ENCODE peak calls at places on chromosomes 3 and 15, in nine cellular contexts. S, G, B, M, W, F, L, N and H are unnamed samples.

GRCh38 chr3:174495928-174496327 is 363.2 kb upstream of the NAALADL2 start:
- DNase-seq in F (no peak), B (no peak), M (no peak), N (peak; percentile 13), G (no peak), S (no peak), L (no peak), W (no peak), H (no peak)

GRCh38 chr3:117434881-117435412 is 725.4 kb downstream of the TUSC7 start:
- DNase-seq in S (no peak), B (no peak), L (no peak), N (no peak), M (no peak), W (no peak), F (no peak), G (no peak), H (no peak)

GRCh38 chr3:106575029-106575428 is 706.2 kb upstream of the CBLB start:
- DNase-seq in N (no peak), S (no peak), G (no peak), B (no peak), M (no peak), W (no peak), L (no peak), F (no peak), H (no peak)

GRCh38 chr3:166634091-166634746 is 745.9 kb downstream of the ZBBX start:
- DNase-seq in W (no peak), B (no peak), N (no peak), L (no peak), G (no peak), S (no peak), F (no peak), M (no peak), H (no peak)

GRCh38 chr3:162103808-162104207 is 607.2 kb downstream of the OTOL1 start:
- DNase-seq in M (peak; percentile 52), S (no peak), F (no peak), W (no peak), G (no peak), B (no peak), N (no peak), L (no peak), H (no peak)

GRCh38 chr15:41870689-41871081 is 23.2 kb downstream of the SPTBN5 start:
- DNase-seq in B (peak; percentile 52), L (peak; percentile 60), F (peak; percentile 43), G (no peak), M (no peak), N (no peak), S (peak; percentile 58), W (no peak), H (no peak)

GRCh38 chr3:16841906-16842709 is 42.6 kb upstream of the PLCL2 start:
- DNase-seq in G (no peak), M (peak; percentile 83), L (no peak), B (peak; percentile 64), W (peak; percentile 47), F (no peak), S (peak; percentile 67), N (no peak), H (no peak)

GRCh38 chr15:67828379-67828968 is 3.2 kb downstream of the SKOR1 start:
- DNase-seq in N (no peak), F (no peak), B (no peak), L (no peak), W (no peak), M (no peak), S (no peak), G (no peak), H (no peak)

GRCh38 chr15:55685292-55685691 is 57.7 kb downstream of the PRTG start:
- DNase-seq in F (peak; percentile 21), L (no peak), N (peak; percentile 54), G (no peak), W (peak; percentile 40), S (no peak), M (no peak), B (no peak), H (no peak)

GRCh38 chr15:93173369-93173768 is 84.4 kb upstream of the RGMA start:
- DNase-seq in S (no peak), L (no peak), W (no peak), B (no peak), N (peak; percentile 59), F (no peak), G (no peak), M (peak; percentile 18), H (no peak)

GRCh38 chr3:141680620-141681389 is 57.3 kb upstream of the RNF7 start:
- DNase-seq in L (no peak), W (no peak), S (no peak), G (no peak), N (peak; percentile 57), M (no peak), B (no peak), F (peak; percentile 28), H (no peak)

GRCh38 chr15:73464602-73465001 is 21.6 kb downstream of the REC114 start:
- DNase-seq in L (peak; percentile 2), N (no peak), B (no peak), G (no peak), W (no peak), S (no peak), M (no peak), F (no peak), H (no peak)

GRCh38 chr3:156382458-156383346 is 172.2 kb downstream of the SSR3 start:
- DNase-seq in S (peak; percentile 13), N (no peak), L (peak; percentile 17), W (peak; percentile 62), F (peak; percentile 24), G (peak; percentile 52), M (peak; percentile 73), B (no peak), H (no peak)
- TF ChIP-seq CTCF in S (no peak), N (peak; percentile 38), L (peak; percentile 82), W (peak; percentile 67), F (peak; percentile 57), G (peak; percentile 77), M (peak; percentile 94), B (peak; percentile 32), H (peak; percentile 49)

GRCh38 chr15:29091666-29092065 is 178.0 kb downstream of the NSMCE3 start:
- DNase-seq in B (no peak), N (no peak), L (no peak), G (no peak), W (no peak), M (no peak), S (no peak), F (no peak), H (no peak)

GRCh38 chr15:29089731-29090616 is 179.6 kb downstream of the NSMCE3 start:
- DNase-seq in F (peak; percentile 8), N (no peak), B (no peak), S (no peak), L (no peak), W (no peak), M (no peak), G (no peak), H (no peak)

GRCh38 chr15:29088666-29089065 is 181.0 kb downstream of the NSMCE3 start:
- DNase-seq in B (no peak), F (no peak), N (no peak), M (no peak), G (no peak), S (no peak), L (no peak), W (no peak), H (no peak)

GRCh38 chr15:29092376-29093064 is 177.1 kb downstream of the NSMCE3 start:
- DNase-seq in L (no peak), S (no peak), B (no peak), F (no peak), N (no peak), W (no peak), M (no peak), G (no peak), H (no peak)

DNA sequence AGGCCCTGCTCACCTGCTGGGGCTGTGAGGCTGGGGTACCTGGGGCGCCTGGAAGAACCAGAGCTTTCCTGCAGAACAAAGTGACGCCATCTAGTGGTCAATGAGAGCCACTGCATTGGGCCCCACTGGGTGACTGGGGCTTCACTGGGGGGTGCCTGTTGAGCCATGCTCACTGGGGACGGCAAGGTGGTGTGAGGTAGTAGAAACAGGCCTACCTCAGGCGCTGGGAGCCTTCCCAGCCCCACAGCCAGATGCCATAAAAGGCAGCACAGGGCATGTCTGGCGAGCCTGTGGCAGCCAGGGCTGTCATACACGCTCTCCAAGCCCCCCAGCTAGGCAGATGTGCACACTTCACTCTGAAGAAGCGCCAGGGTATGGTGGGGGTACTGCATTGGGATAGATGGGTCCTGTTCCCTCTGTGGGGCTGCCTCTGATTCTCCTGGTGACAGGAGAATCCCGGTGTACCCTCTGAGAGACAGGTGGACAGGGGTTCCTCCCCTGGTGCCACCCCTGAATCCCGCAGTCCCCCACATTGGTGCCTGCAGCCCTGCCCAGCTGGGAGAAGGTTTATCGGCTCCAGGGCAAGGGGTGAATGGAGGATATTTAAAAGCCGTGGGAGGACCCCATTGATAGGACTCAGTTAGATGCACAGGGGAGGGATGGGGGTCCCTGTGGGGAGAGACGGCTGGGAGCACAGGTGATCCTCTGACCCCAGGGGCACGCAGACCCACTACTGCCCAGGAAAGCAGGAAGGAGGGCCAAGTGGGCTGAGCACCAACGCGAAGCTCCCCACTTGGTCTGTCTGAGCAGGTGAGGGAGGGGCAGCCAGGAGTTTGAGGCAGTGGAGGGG is 178.8 kb downstream of the NSMCE3 start:
- DNase-seq in L (no peak), B (peak; percentile 41), N (no peak), W (no peak), S (peak; percentile 66), M (no peak), F (peak; percentile 4), G (peak; percentile 55), H (no peak)
- TF ChIP-seq CTCF in L (peak; percentile 92), B (peak; percentile 81), N (peak; percentile 65), W (peak; percentile 51), S (peak; percentile 80), M (peak; percentile 53), F (peak; percentile 81), G (peak; percentile 89), H (peak; percentile 84)

GRCh38 chr3:9803494-9803893 is 6.6 kb upstream of the TTLL3 start:
- DNase-seq in L (no peak), W (no peak), M (no peak), S (no peak), N (no peak), G (no peak), B (no peak), F (no peak), H (no peak)

GRCh38 chr3:9797196-9797945 is 4.5 kb downstream of the ARPC4 start:
- DNase-seq in M (no peak), B (no peak), L (no peak), F (no peak), G (no peak), S (no peak), N (no peak), W (no peak), H (no peak)

GRCh38 chr3:9806137-9806536 is 3.9 kb upstream of the TTLL3 start:
- DNase-seq in M (no peak), F (no peak), W (no peak), B (no peak), G (no peak), N (no peak), L (no peak), S (no peak), H (no peak)

GRCh38 chr3:9795212-9795611 is 2.3 kb downstream of the ARPC4 start:
- DNase-seq in S (no peak), M (no peak), N (no peak), W (no peak), G (no peak), L (no peak), F (no peak), B (no peak), H (no peak)

GRCh38 chr3:9800529-9800928 is 7.6 kb downstream of the ARPC4 start:
- DNase-seq in F (no peak), S (no peak), L (no peak), M (no peak), B (no peak), N (no peak), W (no peak), G (no peak), H (no peak)
- TF ChIP-seq CTCF in F (peak; percentile 38), S (no peak), L (no peak), M (no peak), B (no peak), N (peak; percentile 19), W (no peak), G (peak; percentile 47), H (peak; percentile 40)

GRCh38 chr15:28989239-28989830 is 103.6 kb downstream of the APBA2 start:
- DNase-seq in F (no peak), B (no peak), L (no peak), W (no peak), N (no peak), M (peak; percentile 13), S (no peak), G (peak; percentile 19), H (no peak)
- TF ChIP-seq CTCF in F (no peak), B (no peak), L (no peak), W (no peak), N (peak; percentile 3), M (no peak), S (no peak), G (peak; percentile 33), H (peak; percentile 27)